ENCODE peak calls at places on chromosomes 11 and 22, in five cellular contexts. V is A549, Q is HTR-8/SVneo, H is RWPE1, U is GM20000. T is an unnamed sample.

GRCh38 chr11:15101072-15101701 is 13.5 kb upstream of the INSC start:
- DNase-seq in U (peak; percentile 65), V (peak; percentile 57), H (peak; percentile 76), Q (peak; percentile 31), T (peak; percentile 81)

GRCh38 chr11:130513132-130513531 is 64.7 kb downstream of the ADAMTS15 start:
- DNase-seq in V (no peak), U (no peak), H (no peak), Q (no peak), T (no peak)

GRCh38 chr22:21657361-21658118 is 8.3 kb upstream of the PPIL2 start:
- DNase-seq in V (peak; percentile 52), H (peak; percentile 60), Q (peak; percentile 73), U (peak; percentile 97), T (peak; percentile 18)

GRCh38 chr22:27568265-27568664 is 233.3 kb downstream of the MN1 start:
- DNase-seq in V (no peak), U (no peak), H (no peak), Q (no peak), T (no peak)

GRCh38 chr11:67345949-67346819 is 7.2 kb downstream of the POLD4 start:
- DNase-seq in H (peak; percentile 81), V (peak; percentile 97), Q (no peak), U (peak; percentile 27), T (peak; percentile 82)

GRCh38 chr22:46162285-46162684 is 12.0 kb downstream of the PPARA start:
- DNase-seq in H (no peak), V (no peak), U (no peak), Q (no peak), T (no peak)

GRCh38 chr11:133966924-133967598 is 10.3 kb upstream of the IGSF9B start:
- DNase-seq in V (peak; percentile 22), H (no peak), Q (no peak), U (no peak), T (no peak)

GRCh38 chr11:69569306-69570200 is 71.4 kb upstream of the CCND1 start:
- DNase-seq in U (no peak), H (no peak), Q (no peak), V (no peak), T (no peak)

GRCh38 chr11:61477734-61478148 is 30.8 kb upstream of the LRRC10B start:
- DNase-seq in V (peak; percentile 37), Q (peak; percentile 64), H (peak; percentile 53), U (peak; percentile 77), T (peak; percentile 33)

GRCh38 chr22:22442928-22443709 is 65.4 kb downstream of the ZNF280B start:
- DNase-seq in V (no peak), H (no peak), U (no peak), Q (no peak), T (no peak)

GRCh38 chr11:80960331-80961095 is 1519.7 kb upstream of the TENM4 start:
- DNase-seq in H (no peak), V (no peak), U (no peak), Q (no peak), T (no peak)

GRCh38 chr11:14309425-14310192 is 49.4 kb downstream of the RRAS2 start:
- DNase-seq in U (no peak), V (no peak), Q (no peak), H (no peak), T (no peak)

GRCh38 chr11:116186592-116186991 is 586.2 kb downstream of the BUD13 start:
- DNase-seq in Q (no peak), V (no peak), H (no peak), U (no peak), T (no peak)

GRCh38 chr11:35682230-35683195 is 19.9 kb downstream of the TRIM44 start:
- DNase-seq in U (no peak), H (no peak), V (no peak), Q (no peak), T (peak; percentile 18)

GRCh38 chr11:27013741-27014415 is 20.0 kb downstream of the FIBIN start:
- DNase-seq in H (peak; percentile 4), U (no peak), V (no peak), Q (no peak), T (no peak)

GRCh38 chr11:114440971-114441810 is 1.9 kb downstream of the REXO2 start:
- DNase-seq in V (no peak), U (no peak), H (no peak), Q (no peak), T (peak; percentile 10)